ENCODE peak calls at places on chromosome 11, in nine cellular contexts. G, F, M, Y, U, N, J, D and L are unnamed samples.

GRCh38 chr11:62540804-62541671 is 5.6 kb downstream of the AHNAK start:
- DNase-seq in G (no peak), F (no peak), Y (no peak), D (no peak), U (no peak), N (no peak), M (no peak), J (no peak), L (no peak)

GRCh38 chr11:92489831-92490399 is 265.3 kb downstream of the FAT3 start:
- DNase-seq in F (no peak), Y (no peak), N (no peak), J (no peak), M (no peak), U (no peak), G (no peak), D (no peak), L (no peak)

GRCh38 chr11:69848196-69848595 is 29.0 kb upstream of the FGF3 start:
- DNase-seq in N (no peak), Y (no peak), F (no peak), J (no peak), D (no peak), U (peak; percentile 48), M (no peak), G (no peak), L (peak; percentile 14)

GRCh38 chr11:134291196-134291595 is 15.0 kb downstream of the GLB1L3 start:
- DNase-seq in D (no peak), J (no peak), M (no peak), F (no peak), G (no peak), N (no peak), Y (no peak), U (no peak), L (no peak)

GRCh38 chr11:75949023-75949672 is 134.1 kb downstream of the UVRAG start:
- DNase-seq in N (no peak), M (no peak), G (no peak), U (no peak), D (no peak), F (no peak), J (no peak), Y (no peak), L (no peak)

GRCh38 chr11:100827934-100828661 is 141.0 kb downstream of the ARHGAP42 start:
- DNase-seq in D (no peak), U (peak; percentile 46), G (peak; percentile 10), N (peak; percentile 89), Y (peak; percentile 80), M (peak; percentile 25), F (no peak), J (no peak), L (no peak)

GRCh38 chr11:69352181-69352580 is 58.2 kb downstream of the MYEOV start:
- DNase-seq in D (no peak), M (no peak), F (no peak), Y (no peak), G (no peak), N (no peak), U (no peak), J (no peak), L (no peak)

GRCh38 chr11:46522682-46523281 is 71.0 kb downstream of the AMBRA1 start:
- DNase-seq in D (no peak), N (no peak), J (no peak), U (no peak), F (no peak), Y (no peak), G (no peak), M (no peak), L (no peak)

GRCh38 chr11:18721576-18722292 is 4.3 kb downstream of the IGSF22 start:
- DNase-seq in Y (peak; percentile 54), U (peak; percentile 57), M (peak; percentile 41), N (no peak), D (peak; percentile 52), F (peak; percentile 69), J (peak; percentile 38), G (peak; percentile 69), L (no peak)

GRCh38 chr11:17645190-17645970 is 74.0 kb upstream of the MYOD1 start:
- DNase-seq in F (no peak), N (no peak), Y (no peak), D (no peak), G (no peak), U (no peak), M (no peak), J (no peak), L (no peak)

GRCh38 chr11:66022401-66023185 is 3.7 kb downstream of the CATSPER1 start:
- DNase-seq in U (peak; percentile 69), D (peak; percentile 96), G (peak; percentile 94), J (peak; percentile 78), M (peak; percentile 66), N (no peak), F (peak; percentile 92), Y (peak; percentile 46), L (no peak)

GRCh38 chr11:118921121-118921928 is 4.4 kb downstream of the BCL9L start:
- DNase-seq in J (no peak), G (no peak), U (peak; percentile 98), Y (no peak), D (no peak), M (peak; percentile 88), F (no peak), N (no peak), L (no peak)

GRCh38 chr11:67441731-67442401 is 1.4 kb downstream of the CORO1B start:
- DNase-seq in U (no peak), M (no peak), Y (peak; percentile 5), G (no peak), D (no peak), N (no peak), J (no peak), F (no peak), L (no peak)

GRCh38 chr11:93903989-93904388 is 53.6 kb upstream of the VSTM5 start:
- DNase-seq in D (no peak), N (no peak), U (no peak), F (no peak), Y (no peak), G (no peak), J (no peak), M (no peak), L (no peak)